ENCODE peak calls at places on chromosomes 11 and 22, in seven cellular contexts. Z is SJSA1; N is K562; K is CD8-positive, alpha-beta T cell; P is left ventricle myocardium inferior; T is neuronal stem cell; Q is RWPE2. U is an unnamed sample.

GRCh38 chr11:70243912-70244652 is 26.4 kb upstream of the PPFIA1 start:
- DNase-seq in Q (no peak), N (no peak), Z (peak; percentile 85), K (no peak), P (no peak), T (no peak), U (no peak)

GRCh38 chr22:16954060-16954403 is 54.0 kb downstream of the GAB4 start:
- DNase-seq in N (no peak), P (no peak), T (no peak), Q (no peak), K (no peak), Z (no peak), U (no peak)

GRCh38 chr11:27367881-27368280 is 4.9 kb upstream of the CCDC34 start:
- DNase-seq in Q (no peak), N (no peak), K (no peak), T (no peak), Z (no peak), P (no peak), U (no peak)

GRCh38 chr22:40001800-40002577 is 7.2 kb downstream of the FAM83F start:
- DNase-seq in N (no peak), Q (no peak), K (no peak), P (no peak), T (no peak), Z (no peak), U (no peak)

GRCh38 chr22:25702571-25703167 is 39.3 kb upstream of the MYO18B start:
- DNase-seq in Z (no peak), T (no peak), K (no peak), Q (no peak), N (no peak), P (no peak), U (no peak)

GRCh38 chr11:120645639-120646038 is 134.1 kb downstream of the GRIK4 start:
- DNase-seq in N (no peak), T (peak; percentile 51), P (no peak), K (no peak), Q (no peak), Z (no peak), U (no peak)

GRCh38 chr11:12103411-12104225 is 6.8 kb upstream of the MICAL2 start:
- DNase-seq in P (peak; percentile 34), T (no peak), N (no peak), Q (no peak), Z (no peak), K (no peak), U (no peak)

GRCh38 chr22:33925194-33925593 is 4.9 kb upstream of the LARGE1 start:
- DNase-seq in Z (no peak), N (no peak), Q (no peak), K (no peak), P (no peak), T (no peak), U (no peak)

GRCh38 chr11:86671386-86672006 is 920 bp downstream of the ME3 start:
- DNase-seq in Z (no peak), Q (no peak), K (no peak), T (no peak), P (peak; percentile 88), N (no peak), U (no peak)

GRCh38 chr11:100753144-100753543 is 66.1 kb downstream of the ARHGAP42 start:
- DNase-seq in N (no peak), T (no peak), K (no peak), Q (no peak), Z (no peak), P (no peak), U (no peak)

GRCh38 chr11:57649826-57650738 is at the start of gene YPEL4:
- DNase-seq in K (peak; percentile 80), Z (peak; percentile 62), N (peak; percentile 83), T (no peak), Q (no peak), P (peak; percentile 40), U (peak; percentile 77)

GRCh38 chr11:57646756-57647303 is 2.9 kb downstream of the YPEL4 start:
- DNase-seq in Q (no peak), K (no peak), Z (no peak), P (no peak), T (no peak), N (no peak), U (no peak)

GRCh38 chr11:57647368-57647767 is 2.3 kb downstream of the YPEL4 start:
- DNase-seq in K (no peak), T (no peak), Q (no peak), Z (no peak), P (no peak), N (no peak), U (no peak)

GRCh38 chr11:57648791-57649735 is 649 bp downstream of the YPEL4 start:
- DNase-seq in K (no peak), N (no peak), P (no peak), Z (no peak), Q (no peak), T (no peak), U (no peak)

GRCh38 chr11:57647960-57648776 is 1.5 kb downstream of the YPEL4 start:
- DNase-seq in P (no peak), T (no peak), K (no peak), Q (no peak), Z (no peak), N (peak; percentile 85), U (no peak)
- H3K4me3 ChIP-seq in P (peak overlapping the region; percentile 62), T (peak overlapping the region; percentile 8), K (no peak overlapping the region), Q (no peak overlapping the region), Z (no peak overlapping the region), N (no peak overlapping the region), U (no peak overlapping the region)

GRCh38 chr22:37234736-37235711 is 9.0 kb downstream of the RAC2 start:
- DNase-seq in P (no peak), Z (no peak), N (no peak), T (no peak), Q (peak; percentile 30), K (peak; percentile 49), U (no peak)

GRCh38 chr22:37232140-37232998 is 11.7 kb downstream of the RAC2 start:
- DNase-seq in P (no peak), T (no peak), K (peak; percentile 54), Q (no peak), Z (no peak), N (no peak), U (peak; percentile 32)

GRCh38 chr22:37235897-37236607 is 8.0 kb downstream of the RAC2 start:
- DNase-seq in T (no peak), P (no peak), N (no peak), K (peak; percentile 47), Z (no peak), Q (peak; percentile 13), U (no peak)

GRCh38 chr22:37231406-37232139 is 12.5 kb downstream of the RAC2 start:
- DNase-seq in Z (no peak), P (no peak), T (no peak), K (peak; percentile 78), N (no peak), Q (no peak), U (peak; percentile 86)

GRCh38 chr22:37233751-37234631 is 10.1 kb downstream of the RAC2 start:
- DNase-seq in Q (peak; percentile 52), Z (no peak), P (no peak), N (no peak), K (peak; percentile 51), T (no peak), U (no peak)
- H3K4me1 ChIP-seq in Q (peaks cover 13% of the 10 kb centered on the region), Z (peaks cover 28% of the 10 kb centered on the region), P (no peaks in the 10 kb centered on the region), N (peaks cover 40% of the 10 kb centered on the region), K (peaks cover 98% of the 10 kb centered on the region), T (peaks cover 3% of the 10 kb centered on the region), U (peaks cover 98% of the 10 kb centered on the region)

DNA sequence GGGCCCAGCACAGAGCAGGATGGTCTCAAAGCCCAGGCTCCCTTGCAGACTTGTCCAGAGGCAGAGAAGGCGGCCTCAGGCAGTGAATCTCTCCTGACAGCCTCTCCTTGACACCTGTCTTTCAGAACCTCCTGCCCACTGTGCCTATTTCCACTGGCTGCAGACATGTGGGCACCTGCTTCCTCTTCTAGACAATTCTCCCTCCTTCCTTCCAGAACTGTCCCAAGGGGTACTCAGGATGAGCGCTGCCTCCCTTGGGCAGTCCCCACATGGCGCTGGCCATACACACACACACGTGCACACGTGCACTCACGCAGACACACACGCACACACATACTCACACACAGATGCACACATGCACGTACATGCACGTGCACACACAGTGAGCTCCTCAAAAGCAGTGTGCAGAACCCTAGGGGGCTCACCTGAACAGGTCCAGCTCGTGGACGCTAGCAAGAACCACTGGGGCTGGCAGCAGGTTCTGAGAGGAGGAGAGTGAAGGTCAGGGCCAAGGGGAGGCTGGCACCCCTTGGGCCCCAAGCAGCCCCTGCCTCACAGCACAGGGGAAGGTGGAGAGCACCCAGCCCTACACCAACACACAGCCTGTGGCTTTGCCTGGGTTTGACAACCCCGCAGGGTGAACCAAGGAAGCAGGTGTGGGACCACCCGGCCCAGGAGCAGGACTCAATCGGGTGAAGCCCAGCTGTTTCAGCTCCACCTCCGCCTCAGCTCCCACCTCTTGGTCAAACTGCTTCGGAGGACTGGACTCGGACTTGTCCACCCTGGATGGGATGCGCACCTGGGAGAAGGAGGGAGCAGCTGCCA is 8.1 kb upstream of the PLXNB2 start:
- DNase-seq in N (no peak), Z (no peak), K (no peak), Q (no peak), P (no peak), T (no peak), U (no peak)
- H3K4me3 ChIP-seq in N (no peak overlapping the region), Z (no peak overlapping the region), K (no peak overlapping the region), Q (no peak overlapping the region), P (no peak overlapping the region), T (no peak overlapping the region), U (no peak overlapping the region)

GRCh38 chr22:46043816-46044717 is 67.1 kb upstream of the WNT7B start:
- DNase-seq in Q (peak; percentile 58), P (peak; percentile 41), Z (no peak), K (peak; percentile 74), N (no peak), T (no peak), U (no peak)

GRCh38 chr22:46043339-46043738 is 66.4 kb upstream of the WNT7B start:
- DNase-seq in K (no peak), Q (peak; percentile 32), N (no peak), T (no peak), P (no peak), Z (no peak), U (no peak)

GRCh38 chr22:46046299-46046685 is 69.3 kb upstream of the WNT7B start:
- DNase-seq in Q (peak; percentile 35), Z (no peak), T (no peak), P (peak; percentile 17), K (no peak), N (no peak), U (no peak)

GRCh38 chr22:46045459-46046298 is 68.7 kb upstream of the WNT7B start:
- DNase-seq in K (no peak), N (no peak), Z (no peak), Q (peak; percentile 57), T (no peak), P (peak; percentile 47), U (no peak)

GRCh38 chr22:46044718-46045458 is 67.9 kb upstream of the WNT7B start:
- DNase-seq in N (no peak), T (no peak), Q (no peak), K (no peak), Z (no peak), P (peak; percentile 60), U (no peak)
- H3K4me1 ChIP-seq in N (peaks cover 22% of the 10 kb centered on the region), T (no peaks in the 10 kb centered on the region), Q (peaks cover 40% of the 10 kb centered on the region), K (peaks cover 21% of the 10 kb centered on the region), Z (peaks cover 22% of the 10 kb centered on the region), P (peaks cover 81% of the 10 kb centered on the region), U (peaks cover 18% of the 10 kb centered on the region)

DNA sequence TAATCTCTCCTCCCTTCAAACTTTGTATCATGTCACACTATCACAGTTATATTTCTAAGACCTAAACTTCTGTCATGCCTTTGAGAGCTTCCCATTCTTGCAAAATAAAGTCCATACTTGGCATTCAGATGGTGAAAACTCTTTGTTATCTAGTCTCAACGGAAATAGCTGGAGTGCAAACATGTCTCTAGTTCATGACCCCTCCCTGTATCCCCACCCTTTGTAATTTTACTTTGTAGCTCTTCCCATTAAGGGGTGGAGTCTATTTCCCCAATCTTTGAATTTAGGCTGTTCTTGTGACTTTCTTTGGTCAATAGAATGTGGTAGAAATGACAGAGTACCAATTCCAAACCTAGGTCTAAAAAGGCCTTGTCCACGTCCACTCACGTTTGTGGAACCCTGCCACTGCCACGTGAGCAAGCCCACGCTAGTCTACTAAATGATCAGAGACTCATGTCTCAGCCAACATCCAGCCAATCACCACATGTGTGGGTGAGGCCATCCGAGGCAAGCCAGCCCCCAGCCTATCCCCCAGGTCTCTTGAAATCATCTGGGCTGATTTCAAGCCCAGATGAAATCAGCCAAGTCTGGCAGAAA is 23.4 kb downstream of the SLN start:
- DNase-seq in Q (no peak), T (no peak), P (no peak), N (no peak), K (no peak), Z (no peak), U (no peak)
- H3K4me3 ChIP-seq in Q (no peak overlapping the region), T (no peak overlapping the region), P (no peak overlapping the region), N (no peak overlapping the region), K (no peak overlapping the region), Z (no peak overlapping the region), U (no peak overlapping the region)

U was measured in CD8-positive, alpha-beta memory T cell.